ENCODE peak calls at places on chromosomes 6 and 20, in six cellular contexts. One of them, this sample, is unnamed.
A peak's percentile ranks its signal among the peaks of the same experiment; 100 is the strongest.

GRCh38 chr20:4406627-4407026 is 315.1 kb upstream of the PRND start:
- DNase-seq in neuronal stem cell: no peak
- DNase-seq in IMR-90: peak; percentile 88
- DNase-seq in H1: no peak
- DNase-seq in H9: no peak
- DNase-seq in mesenchymal stem cell: peak; percentile 35
- DNase-seq in this sample: no peak

GRCh38 chr20:58542411-58543095 is 27.4 kb upstream of the APCDD1L start:
- DNase-seq in neuronal stem cell: no peak
- DNase-seq in mesenchymal stem cell: peak; percentile 19
- DNase-seq in H9: no peak
- DNase-seq in IMR-90: peak; percentile 36
- DNase-seq in H1: no peak
- DNase-seq in this sample: no peak

GRCh38 chr20:20002101-20002998 is 14.8 kb upstream of the NAA20 start:
- DNase-seq in mesenchymal stem cell: no peak
- DNase-seq in IMR-90: peak; percentile 69
- DNase-seq in H1: no peak
- DNase-seq in neuronal stem cell: no peak
- DNase-seq in H9: no peak
- DNase-seq in this sample: no peak

GRCh38 chr20:2814587-2815051 is at the start of gene C20orf141:
- DNase-seq in neuronal stem cell: no peak
- DNase-seq in IMR-90: peak; percentile 99
- DNase-seq in mesenchymal stem cell: peak; percentile 97
- DNase-seq in H1: no peak
- DNase-seq in H9: no peak
- DNase-seq in this sample: peak; percentile 57

GRCh38 chr20:61830241-61830930 is 235.3 kb downstream of the TAF4 start:
- DNase-seq in neuronal stem cell: no peak
- DNase-seq in IMR-90: no peak
- DNase-seq in H9: no peak
- DNase-seq in H1: no peak
- DNase-seq in mesenchymal stem cell: no peak
- DNase-seq in this sample: no peak

GRCh38 chr6:116371384-116372209 is 850 bp downstream of the DSE start:
- DNase-seq in neuronal stem cell: peak; percentile 71
- DNase-seq in H1: peak; percentile 70
- DNase-seq in H9: peak; percentile 84
- DNase-seq in IMR-90: peak; percentile 94
- DNase-seq in mesenchymal stem cell: peak; percentile 94
- DNase-seq in this sample: peak; percentile 96

GRCh38 chr6:52517502-52518278 is 59.2 kb downstream of the TRAM2 start:
- DNase-seq in H1: peak; percentile 73
- DNase-seq in IMR-90: peak; percentile 98
- DNase-seq in neuronal stem cell: peak; percentile 36
- DNase-seq in mesenchymal stem cell: peak; percentile 96
- DNase-seq in H9: peak; percentile 90
- DNase-seq in this sample: peak; percentile 97

GRCh38 chr6:85670573-85670972 is 27.9 kb upstream of the SYNCRIP start:
- DNase-seq in H1: no peak
- DNase-seq in H9: no peak
- DNase-seq in IMR-90: peak; percentile 55
- DNase-seq in neuronal stem cell: no peak
- DNase-seq in mesenchymal stem cell: peak; percentile 48
- DNase-seq in this sample: no peak

GRCh38 chr20:42907730-42908129 is 282.0 kb downstream of the PTPRT start:
- DNase-seq in mesenchymal stem cell: no peak
- DNase-seq in H1: no peak
- DNase-seq in neuronal stem cell: no peak
- DNase-seq in H9: no peak
- DNase-seq in IMR-90: no peak
- DNase-seq in this sample: no peak

GRCh38 chr6:75794954-75795739 is 46.1 kb downstream of the MYO6 start:
- DNase-seq in H1: no peak
- DNase-seq in IMR-90: peak; percentile 35
- DNase-seq in neuronal stem cell: no peak
- DNase-seq in mesenchymal stem cell: no peak
- DNase-seq in H9: no peak
- DNase-seq in this sample: no peak

GRCh38 chr6:125611573-125612399 is 137.6 kb upstream of the HEY2 start:
- DNase-seq in H1: no peak
- DNase-seq in IMR-90: no peak
- DNase-seq in H9: no peak
- DNase-seq in mesenchymal stem cell: peak; percentile 6
- DNase-seq in neuronal stem cell: peak; percentile 29
- DNase-seq in this sample: peak; percentile 55
- H4K8ac ChIP-seq in H1: peak overlapping the region; percentile 63
- H4K8ac ChIP-seq in IMR-90: no peak overlapping the region
- H4K8ac ChIP-seq in H9: no peak overlapping the region
- H4K8ac ChIP-seq in mesenchymal stem cell: peak overlapping the region; percentile 80
- H4K8ac ChIP-seq in neuronal stem cell: no peak overlapping the region
- H4K8ac ChIP-seq in this sample: no peak overlapping the region

DNA sequence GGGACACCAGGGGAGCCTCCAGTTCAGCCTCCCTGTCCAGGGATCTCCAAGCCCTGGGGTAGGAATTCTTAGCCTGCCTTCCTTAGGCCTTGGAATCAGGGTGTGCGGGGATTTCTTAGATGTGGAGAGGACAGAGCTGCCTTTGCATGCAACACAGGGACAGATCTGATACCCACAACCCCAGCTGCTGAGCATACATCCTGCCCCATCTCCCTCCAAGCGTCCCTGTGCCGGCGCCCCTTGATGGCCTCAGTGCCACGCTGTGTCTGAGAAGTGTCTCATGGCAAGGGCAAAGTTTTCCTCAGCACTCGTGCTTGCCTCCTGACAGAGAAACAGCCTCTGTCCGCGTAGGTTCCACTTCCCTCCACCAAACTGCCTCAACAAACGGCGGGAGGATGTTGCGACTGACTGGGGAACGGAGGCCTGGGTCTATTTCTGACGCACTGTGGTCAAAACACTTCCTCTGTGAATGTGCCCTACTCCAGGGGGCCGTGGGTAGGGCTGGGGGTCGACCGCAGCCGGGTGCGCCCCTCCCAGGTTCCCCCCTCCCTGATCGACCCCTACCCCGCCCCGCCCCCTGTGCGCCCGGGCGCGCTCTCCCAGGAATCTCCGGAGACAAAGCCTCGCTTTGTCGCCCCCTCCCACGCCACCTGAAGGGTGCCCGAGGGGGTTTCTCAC is 950 bp downstream of the MICAL1 start:
- DNase-seq in mesenchymal stem cell: peak; percentile 46
- DNase-seq in H9: no peak
- DNase-seq in neuronal stem cell: no peak
- DNase-seq in IMR-90: peak; percentile 28
- DNase-seq in H1: no peak
- DNase-seq in this sample: no peak
- H4K8ac ChIP-seq in mesenchymal stem cell: peak overlapping the region; percentile 89
- H4K8ac ChIP-seq in H9: no peak overlapping the region
- H4K8ac ChIP-seq in neuronal stem cell: no peak overlapping the region
- H4K8ac ChIP-seq in IMR-90: peak overlapping the region; percentile 97
- H4K8ac ChIP-seq in H1: peak overlapping the region; percentile 62
- H4K8ac ChIP-seq in this sample: no peak overlapping the region

GRCh38 chr20:11794525-11794924 is 123.2 kb upstream of the BTBD3 start:
- DNase-seq in IMR-90: no peak
- DNase-seq in H1: no peak
- DNase-seq in neuronal stem cell: no peak
- DNase-seq in H9: no peak
- DNase-seq in mesenchymal stem cell: no peak
- DNase-seq in this sample: no peak

GRCh38 chr20:11792229-11792953 is 125.3 kb upstream of the BTBD3 start:
- DNase-seq in mesenchymal stem cell: no peak
- DNase-seq in H9: no peak
- DNase-seq in H1: no peak
- DNase-seq in IMR-90: no peak
- DNase-seq in neuronal stem cell: no peak
- DNase-seq in this sample: no peak

GRCh38 chr20:11791316-11792228 is 126.1 kb upstream of the BTBD3 start:
- DNase-seq in H1: no peak
- DNase-seq in H9: no peak
- DNase-seq in neuronal stem cell: no peak
- DNase-seq in IMR-90: no peak
- DNase-seq in mesenchymal stem cell: peak; percentile 16
- DNase-seq in this sample: peak; percentile 92

GRCh38 chr20:11786108-11786507 is 131.6 kb upstream of the BTBD3 start:
- DNase-seq in H1: no peak
- DNase-seq in IMR-90: no peak
- DNase-seq in H9: no peak
- DNase-seq in neuronal stem cell: no peak
- DNase-seq in mesenchymal stem cell: no peak
- DNase-seq in this sample: no peak

GRCh38 chr20:11790047-11790446 is 127.6 kb upstream of the BTBD3 start:
- DNase-seq in H1: no peak
- DNase-seq in neuronal stem cell: no peak
- DNase-seq in H9: no peak
- DNase-seq in IMR-90: no peak
- DNase-seq in mesenchymal stem cell: no peak
- DNase-seq in this sample: no peak
- H4K8ac ChIP-seq in H1: no peak overlapping the region
- H4K8ac ChIP-seq in neuronal stem cell: no peak overlapping the region
- H4K8ac ChIP-seq in H9: no peak overlapping the region
- H4K8ac ChIP-seq in IMR-90: no peak overlapping the region
- H4K8ac ChIP-seq in mesenchymal stem cell: no peak overlapping the region
- H4K8ac ChIP-seq in this sample: no peak overlapping the region

GRCh38 chr6:157323924-157324276 is 581 bp upstream of the TMEM242 start:
- DNase-seq in mesenchymal stem cell: peak; percentile 89
- DNase-seq in neuronal stem cell: peak; percentile 68
- DNase-seq in IMR-90: peak; percentile 81
- DNase-seq in H1: no peak
- DNase-seq in H9: peak; percentile 84
- DNase-seq in this sample: peak; percentile 92
- H4K8ac ChIP-seq in mesenchymal stem cell: peak overlapping the region; percentile 47
- H4K8ac ChIP-seq in neuronal stem cell: no peak overlapping the region
- H4K8ac ChIP-seq in IMR-90: peak overlapping the region; percentile 98
- H4K8ac ChIP-seq in H1: no peak overlapping the region
- H4K8ac ChIP-seq in H9: no peak overlapping the region
- H4K8ac ChIP-seq in this sample: no peak overlapping the region

GRCh38 chr6:16238658-16239089 is 287 bp downstream of the GMPR start:
- DNase-seq in H9: peak; percentile 52
- DNase-seq in H1: no peak
- DNase-seq in neuronal stem cell: no peak
- DNase-seq in IMR-90: no peak
- DNase-seq in mesenchymal stem cell: no peak
- DNase-seq in this sample: peak; percentile 59
- H4K8ac ChIP-seq in H9: no peak overlapping the region
- H4K8ac ChIP-seq in H1: peak overlapping the region; percentile 62
- H4K8ac ChIP-seq in neuronal stem cell: no peak overlapping the region
- H4K8ac ChIP-seq in IMR-90: no peak overlapping the region
- H4K8ac ChIP-seq in mesenchymal stem cell: peak overlapping the region; percentile 51
- H4K8ac ChIP-seq in this sample: no peak overlapping the region

This sample was measured in mesendoderm.